ENCODE peak calls at places on chromosomes 5 and 9, in five cellular contexts. A is endothelial cell of umbilical vein, R is transverse colon, Q is GM20000, K is heart left ventricle. X is an unnamed sample.

GRCh38 chr9:86943223-86943870 is 4.0 kb downstream of the GAS1 start:
- DNase-seq in A (no peak), R (no peak), Q (no peak), K (no peak), X (no peak)

GRCh38 chr9:115254217-115254616 is 136.3 kb upstream of the TNC start:
- DNase-seq in A (no peak), R (no peak), Q (no peak), K (no peak), X (no peak)

GRCh38 chr5:169777112-169777511 is 140.0 kb downstream of the DOCK2 start:
- DNase-seq in A (no peak), R (no peak), Q (no peak), K (no peak), X (no peak)

GRCh38 chr9:12819436-12820185 is 44.8 kb downstream of the LURAP1L start:
- DNase-seq in A (no peak), R (peak), Q (peak), K (no peak), X (no peak)

GRCh38 chr5:18072600-18072999 is 438.3 kb downstream of the TAF11L14 start:
- DNase-seq in A (no peak), R (no peak), Q (no peak), K (no peak), X (no peak)

GRCh38 chr5:54889826-54890225 is 95.6 kb downstream of the ESM1 start:
- DNase-seq in A (peak), R (no peak), Q (no peak), K (no peak), X (no peak)

GRCh38 chr9:71909887-71910601 is 949 bp downstream of the ABHD17B start:
- DNase-seq in A (peak), R (peak), Q (peak), K (peak), X (peak)

GRCh38 chr5:37494756-37495155 is 115.6 kb downstream of the WDR70 start:
- DNase-seq in A (no peak), R (peak), Q (no peak), K (no peak), X (no peak)

GRCh38 chr5:84016090-84016489 is 295.4 kb upstream of the HAPLN1 start:
- DNase-seq in A (peak), R (no peak), Q (no peak), K (no peak), X (no peak)

GRCh38 chr9:83572524-83572923 is 34.3 kb upstream of the FRMD3 start:
- DNase-seq in A (no peak), R (no peak), Q (no peak), K (no peak), X (no peak)

GRCh38 chr5:24073097-24073496 is 565.7 kb downstream of the PRDM9 start:
- DNase-seq in A (no peak), R (no peak), Q (no peak), K (no peak), X (no peak)

GRCh38 chr5:68593211-68593701 is 377.7 kb downstream of the PIK3R1 start:
- DNase-seq in A (no peak), R (no peak), Q (no peak), K (no peak), X (no peak)

DNA sequence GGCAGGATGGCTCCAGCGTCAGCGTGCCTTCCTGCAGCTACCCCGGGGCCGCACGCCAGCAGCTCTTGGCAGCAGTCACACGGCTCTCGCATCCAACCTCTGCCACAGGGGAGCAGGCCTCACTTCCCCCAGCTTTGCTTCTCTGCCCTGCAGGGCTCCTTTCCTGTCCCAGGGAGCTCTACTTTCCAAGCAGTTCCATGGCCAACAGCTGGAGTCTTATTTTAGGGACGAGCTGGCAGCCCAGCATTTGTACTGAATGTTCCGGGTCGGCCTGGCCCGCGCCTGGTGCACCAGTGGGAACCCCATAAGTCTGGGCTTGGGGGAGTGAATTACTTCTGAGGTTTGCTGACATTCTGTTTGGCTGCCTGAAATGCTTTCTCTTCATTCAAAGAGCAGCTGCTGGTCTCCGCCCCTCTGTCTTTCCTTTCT is 34.6 kb downstream of the GADD45G start:
- DNase-seq in A (no peak), R (no peak), Q (no peak), K (peak), X (no peak)
- TF ChIP-seq CTCF in A (no peak), R (no peak), Q (no peak), K (no peak), X (no peak)

GRCh38 chr5:90917928-90918327 is 359.3 kb downstream of the ADGRV1 start:
- DNase-seq in A (no peak), R (no peak), Q (no peak), K (no peak), X (no peak)
- TF ChIP-seq CTCF in A (no peak), R (no peak), Q (no peak), K (no peak), X (no peak)

DNA sequence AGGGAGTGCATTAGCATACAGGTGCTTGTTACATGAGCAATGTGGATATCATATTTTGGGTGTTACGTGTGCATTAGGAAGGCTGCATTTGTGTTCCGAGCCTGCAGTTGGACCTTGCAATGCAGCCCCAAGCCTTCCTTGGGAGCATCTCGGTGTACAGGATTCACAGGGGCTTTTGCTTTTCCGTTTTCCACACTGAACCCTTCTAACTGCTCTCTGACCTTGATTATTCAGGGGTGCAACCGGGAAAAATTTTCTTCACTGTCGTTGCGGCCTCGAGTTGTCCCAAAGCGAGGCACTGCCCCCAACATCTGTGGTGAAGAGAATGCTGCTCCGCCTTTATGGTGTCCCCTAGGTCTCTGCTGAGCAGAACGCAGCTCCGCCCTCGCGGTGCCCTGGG is 80.1 kb upstream of the PLEKHG4B start:
- DNase-seq in A (no peak), R (no peak), Q (peak), K (no peak), X (peak)
- TF ChIP-seq CTCF in A (no peak), R (no peak), Q (no peak), K (no peak), X (no peak)

GRCh38 chr5:172188033-172188892 is at the start of gene STK10:
- DNase-seq in A (peak), R (peak), Q (peak), K (peak), X (peak)

GRCh38 chr5:172188893-172189692 is 1.1 kb upstream of the STK10 start:
- DNase-seq in A (no peak), R (no peak), Q (no peak), K (no peak), X (no peak)

GRCh38 chr5:172194985-172195774 is 1.2 kb downstream of the EFCAB9 start:
- DNase-seq in A (no peak), R (no peak), Q (no peak), K (no peak), X (no peak)

GRCh38 chr5:172189693-172190296 is 1.8 kb upstream of the STK10 start:
- DNase-seq in A (no peak), R (no peak), Q (no peak), K (no peak), X (no peak)

DNA sequence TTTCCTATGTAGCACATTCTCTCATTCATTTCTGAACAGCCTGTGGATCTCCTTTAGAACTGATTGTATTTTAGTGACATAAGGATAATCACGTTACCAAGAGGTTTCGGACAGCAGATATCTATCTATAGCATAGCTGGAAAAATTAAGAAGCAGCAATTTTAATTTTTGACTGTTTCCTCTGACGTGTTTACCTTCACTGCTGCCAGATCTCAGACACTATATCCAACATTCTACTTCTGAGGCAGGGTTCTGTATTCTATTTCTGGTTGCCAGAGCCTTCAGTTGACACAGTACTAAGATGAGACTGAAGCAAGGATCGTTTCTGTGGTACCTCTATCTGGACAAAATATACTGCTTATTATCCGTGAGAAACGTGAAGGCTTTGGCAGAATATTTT is at the start of gene EFCAB9:
- DNase-seq in A (no peak), R (no peak), Q (no peak), K (no peak), X (no peak)
- TF ChIP-seq CTCF in A (no peak), R (no peak), Q (no peak), K (no peak), X (no peak)

GRCh38 chr9:26949604-26950003 is 2.6 kb upstream of the PLAA start:
- DNase-seq in A (no peak), R (no peak), Q (no peak), K (no peak), X (no peak)

GRCh38 chr9:26945591-26945990 is 1.5 kb downstream of the PLAA start:
- DNase-seq in A (no peak), R (no peak), Q (no peak), K (no peak), X (no peak)

GRCh38 chr9:26947736-26948135 is 694 bp upstream of the PLAA start:
- DNase-seq in A (no peak), R (no peak), Q (no peak), K (no peak), X (no peak)

GRCh38 chr9:26950521-26950920 is 3.5 kb upstream of the PLAA start:
- DNase-seq in A (no peak), R (no peak), Q (no peak), K (no peak), X (no peak)

DNA sequence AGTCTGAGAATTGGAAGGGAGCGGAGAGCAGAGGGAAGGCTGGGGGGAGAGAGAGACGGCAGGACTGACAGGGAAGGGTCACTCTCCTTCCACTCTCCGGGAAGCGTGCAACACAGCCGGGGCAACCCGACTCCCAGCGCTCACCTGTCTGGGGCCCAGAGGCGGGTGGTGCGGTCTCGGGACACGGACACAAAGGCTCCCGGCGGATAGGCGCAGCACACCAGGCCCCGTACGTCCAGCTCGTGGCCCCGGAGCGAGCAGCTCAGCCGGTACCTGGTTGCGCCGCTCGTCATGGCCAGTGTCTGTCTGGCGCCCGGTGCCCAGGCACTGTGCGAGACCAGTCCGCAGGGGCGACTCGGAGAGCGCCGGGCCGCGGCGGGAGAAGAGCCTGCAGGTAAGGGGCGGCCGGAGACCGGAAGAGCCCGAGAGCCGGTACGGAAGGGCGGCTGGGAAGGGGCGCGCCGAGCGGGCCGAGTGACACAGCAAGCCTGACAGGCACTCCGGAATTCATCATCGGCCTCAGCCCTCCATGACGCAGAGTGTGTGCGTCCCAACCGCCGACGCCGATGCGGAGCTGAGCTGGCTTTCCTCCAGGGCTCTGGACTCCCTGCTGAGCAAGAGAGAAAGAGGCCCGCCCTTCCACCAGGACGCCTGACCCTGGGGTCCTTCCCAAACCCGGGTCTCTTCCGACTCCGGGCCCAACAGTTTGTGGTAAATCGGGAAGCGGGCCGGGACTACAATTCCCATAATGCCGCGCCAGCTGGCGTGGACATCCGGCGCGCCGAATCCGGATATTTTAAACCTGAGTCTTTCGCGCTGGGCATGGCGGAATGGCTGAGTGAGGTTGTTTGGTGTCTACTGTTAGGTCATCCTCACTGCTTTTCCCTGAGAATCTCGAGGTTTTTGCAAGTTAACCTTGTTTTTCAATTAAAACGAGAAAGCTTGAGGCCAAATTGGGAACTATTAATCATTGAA is at the start of gene PLAA:
- DNase-seq in A (peak), R (peak), Q (peak), K (peak), X (peak)
- TF ChIP-seq CTCF in A (no peak), R (peak), Q (no peak), K (no peak), X (no peak)

DNA sequence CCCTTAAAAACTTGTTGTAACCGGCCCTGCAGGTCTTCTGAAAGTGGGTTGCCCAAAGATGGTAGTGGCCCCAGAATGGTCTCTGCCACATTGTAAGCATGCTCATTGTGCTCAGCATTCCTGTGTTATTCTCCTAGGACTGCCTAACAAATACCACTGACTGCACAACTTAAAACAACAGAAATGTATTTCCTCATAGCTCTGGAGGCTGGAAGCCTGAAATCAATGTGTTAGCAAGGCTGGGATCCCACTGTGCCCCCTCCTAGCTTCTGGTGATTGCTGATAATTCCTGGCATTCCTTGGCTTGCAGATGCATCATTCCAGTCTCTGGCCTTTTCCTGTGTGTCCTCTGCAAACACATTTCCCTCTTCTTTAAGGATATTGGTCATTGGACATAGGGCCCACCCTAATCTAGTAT is 3.4 kb upstream of the GCNT4 start:
- DNase-seq in A (no peak), R (no peak), Q (no peak), K (no peak), X (no peak)
- TF ChIP-seq CTCF in A (no peak), R (no peak), Q (no peak), K (no peak), X (no peak)

GRCh38 chr9:108894225-108894997 is 32.3 kb downstream of the ACTL7A start:
- DNase-seq in A (peak), R (no peak), Q (no peak), K (no peak), X (no peak)

GRCh38 chr9:108884701-108885100 is 22.6 kb downstream of the ACTL7A start:
- DNase-seq in A (no peak), R (no peak), Q (no peak), K (no peak), X (no peak)

GRCh38 chr9:108885643-108886348 is 23.7 kb downstream of the ACTL7A start:
- DNase-seq in A (peak), R (peak), Q (peak), K (peak), X (no peak)

GRCh38 chr9:108889649-108890067 is 27.6 kb downstream of the ACTL7A start:
- DNase-seq in A (peak), R (no peak), Q (no peak), K (no peak), X (no peak)
- TF ChIP-seq CTCF in A (peak), R (no peak), Q (no peak), K (peak), X (no peak)

GRCh38 chr9:120030847-120031246 is 549.1 kb downstream of the CDK5RAP2 start:
- DNase-seq in A (no peak), R (no peak), Q (no peak), K (no peak), X (no peak)

GRCh38 chr9:120038342-120038741 is 541.6 kb downstream of the CDK5RAP2 start:
- DNase-seq in A (no peak), R (no peak), Q (no peak), K (no peak), X (no peak)

DNA sequence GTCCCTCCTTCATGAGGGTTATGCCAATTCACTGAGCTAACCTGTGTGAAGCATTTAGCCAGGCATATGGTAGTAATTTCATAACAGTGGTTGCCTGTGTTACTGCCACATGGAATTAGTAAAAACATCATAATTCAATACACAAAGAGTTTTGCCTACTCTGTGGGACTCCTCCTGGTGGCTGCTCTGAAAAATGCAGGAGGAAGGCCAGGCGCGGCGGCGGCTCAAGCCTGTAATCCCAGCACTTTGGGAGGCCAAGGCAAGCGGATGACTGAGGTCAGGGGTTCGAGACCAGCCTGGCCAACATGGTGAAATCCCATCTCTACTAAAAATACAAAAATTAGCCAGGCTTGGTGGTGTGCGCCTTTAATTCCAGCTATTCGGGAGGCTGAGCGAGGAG is 547.3 kb downstream of the CDK5RAP2 start:
- DNase-seq in A (no peak), R (no peak), Q (no peak), K (no peak), X (no peak)
- TF ChIP-seq CTCF in A (no peak), R (no peak), Q (no peak), K (no peak), X (peak)

GRCh38 chr5:122297587-122298298 is 14.3 kb upstream of the SNCAIP start:
- DNase-seq in A (no peak), R (no peak), Q (peak), K (no peak), X (no peak)

GRCh38 chr5:122292357-122292756 is 19.7 kb upstream of the SNCAIP start:
- DNase-seq in A (peak), R (no peak), Q (no peak), K (no peak), X (no peak)

GRCh38 chr5:122291000-122291592 is 20.9 kb upstream of the SNCAIP start:
- DNase-seq in A (no peak), R (no peak), Q (no peak), K (no peak), X (no peak)

GRCh38 chr5:122300374-122300773 is 11.7 kb upstream of the SNCAIP start:
- DNase-seq in A (no peak), R (no peak), Q (no peak), K (no peak), X (no peak)

DNA sequence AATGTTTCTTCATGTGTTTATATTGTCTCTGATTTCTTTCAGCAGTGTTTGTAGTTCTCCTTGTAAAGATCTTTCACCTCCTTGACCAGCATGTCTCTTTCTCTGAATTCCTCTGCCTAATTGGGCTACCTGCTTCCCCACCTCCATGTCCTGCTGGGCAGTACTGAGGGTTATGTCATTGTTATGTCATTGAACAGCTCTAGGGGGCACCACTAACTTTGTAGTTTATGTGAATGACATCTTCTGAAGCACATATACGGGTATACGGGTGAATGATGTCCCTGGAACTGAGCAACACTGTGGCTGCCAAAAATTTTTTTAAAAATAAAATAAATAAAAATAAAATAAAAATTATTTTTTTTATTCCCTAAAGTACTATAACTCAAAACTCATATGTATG is 16.9 kb upstream of the SNCAIP start:
- DNase-seq in A (peak), R (no peak), Q (no peak), K (no peak), X (no peak)
- TF ChIP-seq CTCF in A (peak), R (no peak), Q (no peak), K (peak), X (no peak)